ENCODE peak calls at places on chromosomes 2 and 18, in seven cellular contexts. G is endothelial cell; N is stimulated activated CD4-positive, alpha-beta T cell treated with anti-CD3 and anti-CD28 coated beads, Interleukin-15, amount 100 ng/mL, for 24 hours; A is A172; S is BE2C; L is cardiac muscle cell; H is iPS-NIHi11. U is an unnamed sample.

GRCh38 chr2:200471928-200472645 is 37.8 kb downstream of the KCTD18 start:
- DNase-seq in G (no peak), N (no peak), L (no peak), S (no peak), H (no peak), A (no peak), U (no peak)

GRCh38 chr2:128601298-128602037 is 282.8 kb upstream of the HS6ST1 start:
- DNase-seq in S (no peak), N (no peak), A (no peak), G (no peak), L (no peak), H (no peak), U (no peak)

GRCh38 chr18:5424903-5425302 is 118.9 kb downstream of the EPB41L3 start:
- DNase-seq in N (no peak), G (peak; percentile 17), A (no peak), S (no peak), L (peak; percentile 61), H (no peak), U (peak; percentile 16)

GRCh38 chr2:223829128-223829527 is 8.3 kb downstream of the AP1S3 start:
- DNase-seq in L (no peak), H (no peak), G (no peak), A (no peak), N (no peak), S (no peak), U (no peak)

GRCh38 chr2:45879406-45879805 is 227.9 kb downstream of the PRKCE start:
- DNase-seq in A (no peak), L (no peak), H (no peak), G (no peak), N (no peak), S (peak; percentile 30), U (no peak)

GRCh38 chr2:170157025-170157684 is 20.8 kb upstream of the MYO3B start:
- DNase-seq in N (no peak), G (no peak), A (no peak), S (no peak), L (peak; percentile 12), H (no peak), U (no peak)

GRCh38 chr2:154203206-154203605 is 331.5 kb downstream of the GALNT13 start:
- DNase-seq in S (no peak), N (no peak), G (no peak), H (no peak), L (no peak), A (no peak), U (no peak)

GRCh38 chr2:182649316-182649715 is 66.7 kb upstream of the DNAJC10 start:
- DNase-seq in L (peak; percentile 75), N (no peak), H (peak; percentile 53), S (peak; percentile 15), G (peak; percentile 29), A (peak; percentile 60), U (peak; percentile 15)

GRCh38 chr2:32559136-32559535 is 68.7 kb upstream of the TTC27 start:
- DNase-seq in G (no peak), N (no peak), A (no peak), H (no peak), L (peak; percentile 85), S (no peak), U (no peak)

GRCh38 chr2:26864226-26864625 is 16.3 kb downstream of the DPYSL5 start:
- DNase-seq in L (no peak), S (no peak), G (no peak), H (no peak), N (no peak), A (no peak), U (no peak)

GRCh38 chr2:238493880-238494572 is 67.3 kb downstream of the ASB1 start:
- DNase-seq in L (no peak), G (no peak), S (no peak), A (no peak), H (no peak), N (peak; percentile 49), U (no peak)

GRCh38 chr2:184032983-184033382 is 565.3 kb upstream of the ZNF804A start:
- DNase-seq in L (peak; percentile 2), N (no peak), A (no peak), S (no peak), G (no peak), H (no peak), U (no peak)

GRCh38 chr2:181268174-181268867 is 188.9 kb upstream of the ITGA4 start:
- DNase-seq in L (no peak), S (no peak), H (no peak), N (no peak), G (no peak), A (no peak), U (no peak)

GRCh38 chr2:174985624-174986023 is 19.6 kb downstream of the CHN1 start:
- DNase-seq in L (peak; percentile 57), S (no peak), N (no peak), G (no peak), A (no peak), H (no peak), U (peak; percentile 33)

GRCh38 chr18:59593291-59593717 is 103.9 kb downstream of the CCBE1 start:
- DNase-seq in G (no peak), H (no peak), L (peak; percentile 44), A (no peak), N (no peak), S (no peak), U (peak; percentile 74)

GRCh38 chr18:35941299-35941698 is 31.2 kb upstream of the RMP24 start:
- DNase-seq in A (no peak), N (no peak), G (no peak), S (no peak), H (no peak), L (no peak), U (no peak)

GRCh38 chr18:44958450-44958849 is 277.8 kb downstream of the SETBP1 start:
- DNase-seq in G (no peak), S (no peak), N (no peak), H (no peak), L (no peak), A (peak; percentile 14), U (no peak)

GRCh38 chr18:59908790-59909189 is 9.0 kb downstream of the PMAIP1 start:
- DNase-seq in H (no peak), N (no peak), L (no peak), A (no peak), G (no peak), S (no peak), U (no peak)

GRCh38 chr2:72211777-72212515 is 64.3 kb upstream of the CYP26B1 start:
- DNase-seq in H (no peak), S (no peak), N (no peak), A (peak; percentile 27), L (peak; percentile 56), G (no peak), U (peak; percentile 43)

GRCh38 chr2:6896930-6897759 is 19.6 kb downstream of the RSAD2 start:
- DNase-seq in G (no peak), N (no peak), L (peak; percentile 65), H (peak; percentile 21), S (no peak), A (peak; percentile 48), U (no peak)

GRCh38 chr2:238566001-238566645 is 139.4 kb downstream of the ASB1 start:
- DNase-seq in A (no peak), L (no peak), S (no peak), N (no peak), H (no peak), G (no peak), U (no peak)

GRCh38 chr2:65313126-65313953 is 85.7 kb downstream of the ACTR2 start:
- DNase-seq in S (no peak), G (no peak), N (no peak), H (no peak), L (peak; percentile 16), A (no peak), U (no peak)

GRCh38 chr2:16277117-16277516 is 336.8 kb downstream of the MYCN start:
- DNase-seq in N (no peak), A (no peak), H (no peak), S (peak; percentile 95), L (no peak), G (no peak), U (no peak)

GRCh38 chr18:56096861-56097260 is 508.9 kb upstream of the TCF4 start:
- DNase-seq in H (no peak), S (peak; percentile 26), A (no peak), G (no peak), N (no peak), L (no peak), U (no peak)

GRCh38 chr2:170905864-170906263 is 23.2 kb upstream of the GORASP2 start:
- DNase-seq in G (no peak), A (no peak), H (no peak), L (no peak), N (no peak), S (no peak), U (no peak)

GRCh38 chr2:95265182-95265581 is 9.1 kb upstream of the PROM2 start:
- DNase-seq in H (no peak), S (no peak), G (no peak), N (no peak), L (no peak), A (no peak), U (no peak)

GRCh38 chr2:217075225-217075802 is 215.4 kb upstream of the TNP1 start:
- DNase-seq in H (no peak), N (no peak), A (no peak), S (no peak), G (peak; percentile 4), L (peak; percentile 73), U (peak; percentile 16)

GRCh38 chr18:76821875-76822509 is 365 bp upstream of the ZNF236 start:
- DNase-seq in H (peak; percentile 92), L (peak; percentile 54), A (peak; percentile 6), S (peak; percentile 34), N (peak; percentile 69), G (peak; percentile 33), U (peak; percentile 27)

GRCh38 chr2:240499309-240500301 is 58.2 kb downstream of the ANKMY1 start:
- DNase-seq in G (no peak), A (no peak), L (no peak), S (no peak), H (peak; percentile 5), N (no peak), U (no peak)

GRCh38 chr18:26357960-26358359 is 131.7 kb downstream of the TAF4B start:
- DNase-seq in G (no peak), A (no peak), N (no peak), S (no peak), L (no peak), H (no peak), U (no peak)

GRCh38 chr18:46424898-46425297 is 232.1 kb downstream of the LOXHD1 start:
- DNase-seq in A (no peak), S (no peak), G (no peak), N (no peak), L (no peak), H (peak; percentile 80), U (no peak)

GRCh38 chr18:39841133-39842041 is 2113.6 kb upstream of the PIK3C3 start:
- DNase-seq in L (peak; percentile 84), N (no peak), H (peak; percentile 74), G (peak; percentile 62), A (peak; percentile 69), S (peak; percentile 28), U (peak; percentile 70)

GRCh38 chr2:236352761-236353593 is 88.8 kb upstream of the ASB18 start:
- DNase-seq in L (peak; percentile 47), G (no peak), H (no peak), A (peak; percentile 16), S (no peak), N (peak; percentile 32), U (peak; percentile 20)